ENCODE peak calls at places on chromosomes 6 and 20, in seven cellular contexts. One of them, this sample, is unnamed.

GRCh38 chr6:125009578-125009977 is 47.3 kb downstream of the RNF217 start:
- DNase-seq in ovary: no peak
- DNase-seq in body of pancreas: no peak
- DNase-seq in Peyer's patch: no peak
- DNase-seq in keratinocyte: no peak
- DNase-seq in Panc1: no peak
- DNase-seq in K562: no peak
- DNase-seq in this sample: no peak

GRCh38 chr6:40845588-40845987 is 193.4 kb downstream of the UNC5CL start:
- DNase-seq in ovary: peak; percentile 12
- DNase-seq in body of pancreas: peak; percentile 46
- DNase-seq in Peyer's patch: no peak
- DNase-seq in keratinocyte: no peak
- DNase-seq in Panc1: peak; percentile 20
- DNase-seq in K562: peak; percentile 66
- DNase-seq in this sample: peak; percentile 30

GRCh38 chr6:37514377-37514776 is 14.7 kb upstream of the CCDC167 start:
- DNase-seq in ovary: no peak
- DNase-seq in body of pancreas: no peak
- DNase-seq in Peyer's patch: no peak
- DNase-seq in keratinocyte: peak; percentile 36
- DNase-seq in Panc1: no peak
- DNase-seq in K562: no peak
- DNase-seq in this sample: no peak

GRCh38 chr6:43292341-43292740 is 5.7 kb upstream of the SLC22A7 start:
- DNase-seq in ovary: no peak
- DNase-seq in body of pancreas: no peak
- DNase-seq in Peyer's patch: no peak
- DNase-seq in keratinocyte: no peak
- DNase-seq in Panc1: no peak
- DNase-seq in K562: no peak
- DNase-seq in this sample: no peak

GRCh38 chr20:42020316-42020715 is 402.1 kb upstream of the CHD6 start:
- DNase-seq in ovary: no peak
- DNase-seq in body of pancreas: no peak
- DNase-seq in Peyer's patch: no peak
- DNase-seq in keratinocyte: no peak
- DNase-seq in Panc1: no peak
- DNase-seq in K562: no peak
- DNase-seq in this sample: no peak

GRCh38 chr6:33696538-33697518 is 14.7 kb downstream of the UQCC2 start:
- DNase-seq in ovary: peak; percentile 52
- DNase-seq in body of pancreas: peak; percentile 45
- DNase-seq in Peyer's patch: peak; percentile 80
- DNase-seq in keratinocyte: no peak
- DNase-seq in Panc1: no peak
- DNase-seq in K562: no peak
- DNase-seq in this sample: peak; percentile 70

GRCh38 chr6:108588586-108588985 is 27.9 kb downstream of the FOXO3 start:
- DNase-seq in ovary: no peak
- DNase-seq in body of pancreas: no peak
- DNase-seq in Peyer's patch: no peak
- DNase-seq in keratinocyte: no peak
- DNase-seq in Panc1: no peak
- DNase-seq in K562: no peak
- DNase-seq in this sample: no peak

GRCh38 chr6:3811191-3811590 is 38.0 kb upstream of the FAM50B start:
- DNase-seq in ovary: no peak
- DNase-seq in body of pancreas: peak; percentile 30
- DNase-seq in Peyer's patch: no peak
- DNase-seq in keratinocyte: no peak
- DNase-seq in Panc1: no peak
- DNase-seq in K562: no peak
- DNase-seq in this sample: no peak

GRCh38 chr6:99905209-99906106 is 88.6 kb downstream of the MCHR2 start:
- DNase-seq in ovary: no peak
- DNase-seq in body of pancreas: peak; percentile 36
- DNase-seq in Peyer's patch: no peak
- DNase-seq in keratinocyte: peak; percentile 21
- DNase-seq in Panc1: peak; percentile 15
- DNase-seq in K562: peak; percentile 41
- DNase-seq in this sample: no peak

GRCh38 chr20:17580905-17581304 is 11.0 kb downstream of the DSTN start:
- DNase-seq in ovary: no peak
- DNase-seq in body of pancreas: no peak
- DNase-seq in Peyer's patch: no peak
- DNase-seq in keratinocyte: no peak
- DNase-seq in Panc1: no peak
- DNase-seq in K562: no peak
- DNase-seq in this sample: no peak

GRCh38 chr6:121436172-121436965 is 923 bp downstream of the GJA1 start:
- DNase-seq in ovary: peak; percentile 28
- DNase-seq in body of pancreas: no peak
- DNase-seq in Peyer's patch: no peak
- DNase-seq in keratinocyte: no peak
- DNase-seq in Panc1: no peak
- DNase-seq in K562: no peak
- DNase-seq in this sample: peak; percentile 34

GRCh38 chr6:115053169-115053860 is 710.5 kb upstream of the HS3ST5 start:
- DNase-seq in ovary: no peak
- DNase-seq in body of pancreas: no peak
- DNase-seq in Peyer's patch: no peak
- DNase-seq in keratinocyte: no peak
- DNase-seq in Panc1: no peak
- DNase-seq in K562: no peak
- DNase-seq in this sample: no peak

GRCh38 chr20:1646975-1647431 is 10.6 kb downstream of the SIRPG start:
- DNase-seq in ovary: no peak
- DNase-seq in body of pancreas: no peak
- DNase-seq in Peyer's patch: peak; percentile 18
- DNase-seq in keratinocyte: no peak
- DNase-seq in Panc1: no peak
- DNase-seq in K562: no peak
- DNase-seq in this sample: no peak

GRCh38 chr20:46028772-46029371 is at the start of gene SLC12A5:
- DNase-seq in ovary: no peak
- DNase-seq in body of pancreas: no peak
- DNase-seq in Peyer's patch: no peak
- DNase-seq in keratinocyte: no peak
- DNase-seq in Panc1: no peak
- DNase-seq in K562: no peak
- DNase-seq in this sample: no peak

GRCh38 chr6:166765234-166765541 is 138.1 kb upstream of the RPS6KA2 start:
- DNase-seq in ovary: no peak
- DNase-seq in body of pancreas: no peak
- DNase-seq in Peyer's patch: no peak
- DNase-seq in keratinocyte: no peak
- DNase-seq in Panc1: no peak
- DNase-seq in K562: no peak
- DNase-seq in this sample: no peak

GRCh38 chr6:2713473-2714358 is 37.0 kb downstream of the MYLK4 start:
- DNase-seq in ovary: no peak
- DNase-seq in body of pancreas: no peak
- DNase-seq in Peyer's patch: no peak
- DNase-seq in keratinocyte: no peak
- DNase-seq in Panc1: no peak
- DNase-seq in K562: no peak
- DNase-seq in this sample: no peak

GRCh38 chr6:108027594-108027993 is 46.9 kb downstream of the OSTM1 start:
- DNase-seq in ovary: no peak
- DNase-seq in body of pancreas: peak; percentile 63
- DNase-seq in Peyer's patch: no peak
- DNase-seq in keratinocyte: no peak
- DNase-seq in Panc1: no peak
- DNase-seq in K562: peak; percentile 31
- DNase-seq in this sample: no peak

GRCh38 chr6:152267967-152268845 is 369.0 kb downstream of the SYNE1 start:
- DNase-seq in ovary: no peak
- DNase-seq in body of pancreas: no peak
- DNase-seq in Peyer's patch: no peak
- DNase-seq in keratinocyte: no peak
- DNase-seq in Panc1: peak; percentile 4
- DNase-seq in K562: peak; percentile 31
- DNase-seq in this sample: no peak

GRCh38 chr6:67698534-67698933 is 936.5 kb upstream of the ADGRB3 start:
- DNase-seq in ovary: no peak
- DNase-seq in body of pancreas: no peak
- DNase-seq in Peyer's patch: no peak
- DNase-seq in keratinocyte: no peak
- DNase-seq in Panc1: no peak
- DNase-seq in K562: no peak
- DNase-seq in this sample: no peak

GRCh38 chr6:170206931-170207431 is 83.9 kb downstream of the DLL1 start:
- DNase-seq in ovary: no peak
- DNase-seq in body of pancreas: no peak
- DNase-seq in Peyer's patch: peak; percentile 29
- DNase-seq in keratinocyte: no peak
- DNase-seq in Panc1: no peak
- DNase-seq in K562: no peak
- DNase-seq in this sample: peak; percentile 3

GRCh38 chr20:54601831-54602515 is 126.6 kb downstream of the DOK5 start:
- DNase-seq in ovary: no peak
- DNase-seq in body of pancreas: no peak
- DNase-seq in Peyer's patch: no peak
- DNase-seq in keratinocyte: no peak
- DNase-seq in Panc1: no peak
- DNase-seq in K562: no peak
- DNase-seq in this sample: no peak

GRCh38 chr6:141229296-141229695 is 903.4 kb upstream of the GJE1 start:
- DNase-seq in ovary: no peak
- DNase-seq in body of pancreas: no peak
- DNase-seq in Peyer's patch: no peak
- DNase-seq in keratinocyte: no peak
- DNase-seq in Panc1: no peak
- DNase-seq in K562: no peak
- DNase-seq in this sample: no peak

GRCh38 chr20:62043131-62043914 is 22.4 kb downstream of the TAF4 start:
- DNase-seq in ovary: peak; percentile 87
- DNase-seq in body of pancreas: no peak
- DNase-seq in Peyer's patch: no peak
- DNase-seq in keratinocyte: no peak
- DNase-seq in Panc1: no peak
- DNase-seq in K562: peak; percentile 55
- DNase-seq in this sample: no peak

GRCh38 chr20:57037689-57038088 is 228.8 kb downstream of the BMP7 start:
- DNase-seq in ovary: no peak
- DNase-seq in body of pancreas: no peak
- DNase-seq in Peyer's patch: no peak
- DNase-seq in keratinocyte: no peak
- DNase-seq in Panc1: no peak
- DNase-seq in K562: no peak
- DNase-seq in this sample: no peak

GRCh38 chr6:85113934-85114582 is 335.8 kb upstream of the NT5E start:
- DNase-seq in ovary: no peak
- DNase-seq in body of pancreas: no peak
- DNase-seq in Peyer's patch: no peak
- DNase-seq in keratinocyte: no peak
- DNase-seq in Panc1: no peak
- DNase-seq in K562: peak; percentile 29
- DNase-seq in this sample: no peak

GRCh38 chr20:63878855-63879254 is 13.8 kb downstream of the TPD52L2 start:
- DNase-seq in ovary: no peak
- DNase-seq in body of pancreas: no peak
- DNase-seq in Peyer's patch: no peak
- DNase-seq in keratinocyte: no peak
- DNase-seq in Panc1: no peak
- DNase-seq in K562: no peak
- DNase-seq in this sample: no peak

GRCh38 chr6:77837034-77837784 is 184.4 kb downstream of the MEI4 start:
- DNase-seq in ovary: no peak
- DNase-seq in body of pancreas: no peak
- DNase-seq in Peyer's patch: no peak
- DNase-seq in keratinocyte: no peak
- DNase-seq in Panc1: no peak
- DNase-seq in K562: no peak
- DNase-seq in this sample: no peak
- H3K27ac ChIP-seq in ovary: no peak overlapping the region
- H3K27ac ChIP-seq in body of pancreas: no peak overlapping the region
- H3K27ac ChIP-seq in Peyer's patch: no peak overlapping the region
- H3K27ac ChIP-seq in keratinocyte: no peak overlapping the region
- H3K27ac ChIP-seq in Panc1: no peak overlapping the region
- H3K27ac ChIP-seq in K562: no peak overlapping the region
- H3K27ac ChIP-seq in this sample: no peak overlapping the region

GRCh38 chr20:44471481-44471882 is 4.2 kb upstream of the TTPAL start:
- DNase-seq in ovary: no peak
- DNase-seq in body of pancreas: no peak
- DNase-seq in Peyer's patch: no peak
- DNase-seq in keratinocyte: no peak
- DNase-seq in Panc1: no peak
- DNase-seq in K562: peak; percentile 16
- DNase-seq in this sample: no peak
- TF ChIP-seq CTCF in ovary: no peak
- TF ChIP-seq CTCF in body of pancreas: peak; percentile 72
- TF ChIP-seq CTCF in Peyer's patch: no peak
- TF ChIP-seq CTCF in keratinocyte: peak; percentile 59
- TF ChIP-seq CTCF in Panc1: peak; percentile 75
- TF ChIP-seq CTCF in K562: no peak
- TF ChIP-seq CTCF in this sample: peak; percentile 45

DNA sequence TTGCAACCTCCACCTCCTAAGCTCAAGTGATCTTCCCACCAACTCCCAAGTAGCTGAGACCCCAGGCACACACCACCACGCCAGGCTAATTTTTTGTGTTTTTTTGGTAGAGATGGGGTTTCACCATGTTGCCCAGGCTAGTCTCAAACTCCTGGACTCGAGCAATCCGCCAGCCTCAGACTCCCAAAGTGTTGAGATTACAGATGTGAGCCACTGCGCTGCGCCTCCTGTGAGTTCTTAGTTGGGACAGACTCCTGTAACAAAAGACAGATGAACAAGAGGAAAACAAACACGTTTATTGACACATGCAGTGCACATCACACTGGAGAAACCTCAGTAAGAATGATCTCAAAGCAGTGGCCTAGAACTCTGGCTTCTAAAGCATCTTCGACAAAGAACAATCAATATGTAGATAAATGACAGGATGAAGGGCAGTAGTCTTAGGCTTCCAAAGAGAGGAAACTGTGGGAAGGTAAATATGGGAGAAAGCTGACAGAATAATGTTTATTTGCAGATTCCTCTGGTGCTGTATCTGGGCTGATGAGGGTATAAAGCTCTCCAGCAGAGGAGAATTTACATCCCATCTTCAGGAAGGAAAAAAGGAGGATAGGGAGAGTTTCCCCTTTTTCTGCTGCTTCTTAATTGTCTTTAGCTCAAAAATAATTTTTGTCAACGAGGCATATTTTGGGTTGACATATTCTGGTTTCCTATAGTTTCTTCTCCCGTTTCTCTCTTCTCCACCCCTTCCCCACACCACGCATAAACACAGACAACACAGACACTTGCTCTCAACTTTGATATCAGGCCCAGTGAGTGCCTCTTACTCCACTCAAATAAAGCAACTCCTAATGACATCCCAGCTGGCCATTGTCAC is 84.7 kb upstream of the TNFAIP3 start:
- DNase-seq in ovary: no peak
- DNase-seq in body of pancreas: no peak
- DNase-seq in Peyer's patch: no peak
- DNase-seq in keratinocyte: no peak
- DNase-seq in Panc1: no peak
- DNase-seq in K562: no peak
- DNase-seq in this sample: no peak
- H3K27ac ChIP-seq in ovary: no peak overlapping the region
- H3K27ac ChIP-seq in body of pancreas: no peak overlapping the region
- H3K27ac ChIP-seq in Peyer's patch: no peak overlapping the region
- H3K27ac ChIP-seq in keratinocyte: no peak overlapping the region
- H3K27ac ChIP-seq in Panc1: no peak overlapping the region
- H3K27ac ChIP-seq in K562: no peak overlapping the region
- H3K27ac ChIP-seq in this sample: no peak overlapping the region

GRCh38 chr20:9503530-9504251 is 10.7 kb upstream of the LAMP5 start:
- DNase-seq in ovary: no peak
- DNase-seq in body of pancreas: no peak
- DNase-seq in Peyer's patch: no peak
- DNase-seq in keratinocyte: no peak
- DNase-seq in Panc1: no peak
- DNase-seq in K562: peak; percentile 4
- DNase-seq in this sample: no peak
- TF ChIP-seq CTCF in ovary: no peak
- TF ChIP-seq CTCF in body of pancreas: no peak
- TF ChIP-seq CTCF in Peyer's patch: no peak
- TF ChIP-seq CTCF in keratinocyte: no peak
- TF ChIP-seq CTCF in Panc1: peak; percentile 8
- TF ChIP-seq CTCF in K562: no peak
- TF ChIP-seq CTCF in this sample: no peak